ENCODE peak calls at places on chromosome 16, in eight cellular contexts. One of them, this sample, is unnamed. For H3K9me3, the result is how much of the 10 kb centered on the place peaks cover.

GRCh38 chr16:24580665-24581064 is 41.3 kb downstream of the RBBP6 start:
- DNase-seq in OCI-LY7: no peak
- DNase-seq in DND-41: no peak
- DNase-seq in IMR-90: peak
- DNase-seq in neuronal stem cell: no peak
- DNase-seq in SK-N-SH: peak
- DNase-seq in MM.1S: no peak
- DNase-seq in mesenchymal stem cell: peak
- DNase-seq in this sample: no peak

GRCh38 chr16:10619271-10619849 is 39.0 kb upstream of the EMP2 start:
- DNase-seq in IMR-90: no peak
- DNase-seq in neuronal stem cell: no peak
- DNase-seq in MM.1S: no peak
- DNase-seq in OCI-LY7: no peak
- DNase-seq in DND-41: no peak
- DNase-seq in mesenchymal stem cell: no peak
- DNase-seq in SK-N-SH: peak
- DNase-seq in this sample: no peak

GRCh38 chr16:87641721-87642120 is 39.4 kb downstream of the JPH3 start:
- DNase-seq in SK-N-SH: no peak
- DNase-seq in IMR-90: no peak
- DNase-seq in mesenchymal stem cell: no peak
- DNase-seq in DND-41: no peak
- DNase-seq in OCI-LY7: no peak
- DNase-seq in MM.1S: no peak
- DNase-seq in neuronal stem cell: no peak
- DNase-seq in this sample: no peak

GRCh38 chr16:2835638-2836493 is 5.8 kb downstream of the ZG16B start:
- DNase-seq in OCI-LY7: no peak
- DNase-seq in IMR-90: peak
- DNase-seq in MM.1S: no peak
- DNase-seq in mesenchymal stem cell: peak
- DNase-seq in DND-41: no peak
- DNase-seq in SK-N-SH: no peak
- DNase-seq in neuronal stem cell: no peak
- DNase-seq in this sample: no peak

GRCh38 chr16:87002717-87003413 is 314.3 kb downstream of the C16orf95 start:
- DNase-seq in neuronal stem cell: no peak
- DNase-seq in MM.1S: no peak
- DNase-seq in OCI-LY7: no peak
- DNase-seq in SK-N-SH: no peak
- DNase-seq in DND-41: no peak
- DNase-seq in mesenchymal stem cell: peak
- DNase-seq in IMR-90: peak
- DNase-seq in this sample: no peak

GRCh38 chr16:88505405-88506082 is 52.5 kb downstream of the ZFPM1 start:
- DNase-seq in neuronal stem cell: no peak
- DNase-seq in SK-N-SH: peak
- DNase-seq in mesenchymal stem cell: no peak
- DNase-seq in MM.1S: no peak
- DNase-seq in DND-41: peak
- DNase-seq in IMR-90: no peak
- DNase-seq in OCI-LY7: peak
- DNase-seq in this sample: peak

GRCh38 chr16:15141586-15141985 is 47.5 kb upstream of the RRN3 start:
- DNase-seq in DND-41: no peak
- DNase-seq in MM.1S: no peak
- DNase-seq in SK-N-SH: peak
- DNase-seq in IMR-90: no peak
- DNase-seq in neuronal stem cell: no peak
- DNase-seq in OCI-LY7: no peak
- DNase-seq in mesenchymal stem cell: no peak
- DNase-seq in this sample: no peak

GRCh38 chr16:48287239-48287638 is 39.9 kb upstream of the ABCC11 start:
- DNase-seq in neuronal stem cell: no peak
- DNase-seq in OCI-LY7: no peak
- DNase-seq in mesenchymal stem cell: no peak
- DNase-seq in MM.1S: no peak
- DNase-seq in SK-N-SH: no peak
- DNase-seq in DND-41: no peak
- DNase-seq in IMR-90: no peak
- DNase-seq in this sample: no peak

GRCh38 chr16:749010-749409 is 8.2 kb upstream of the CIAO3 start:
- DNase-seq in DND-41: no peak
- DNase-seq in neuronal stem cell: no peak
- DNase-seq in mesenchymal stem cell: peak
- DNase-seq in IMR-90: peak
- DNase-seq in OCI-LY7: no peak
- DNase-seq in SK-N-SH: no peak
- DNase-seq in MM.1S: no peak
- DNase-seq in this sample: no peak

GRCh38 chr16:16166952-16167351 is 56.3 kb downstream of the ABCC6 start:
- DNase-seq in mesenchymal stem cell: no peak
- DNase-seq in neuronal stem cell: no peak
- DNase-seq in SK-N-SH: no peak
- DNase-seq in IMR-90: no peak
- DNase-seq in MM.1S: no peak
- DNase-seq in DND-41: no peak
- DNase-seq in OCI-LY7: no peak
- DNase-seq in this sample: no peak

GRCh38 chr16:30519120-30520049 is 7.0 kb downstream of the ZNF768 start:
- DNase-seq in MM.1S: no peak
- DNase-seq in OCI-LY7: no peak
- DNase-seq in SK-N-SH: no peak
- DNase-seq in IMR-90: no peak
- DNase-seq in neuronal stem cell: no peak
- DNase-seq in mesenchymal stem cell: no peak
- DNase-seq in DND-41: peak
- DNase-seq in this sample: no peak

GRCh38 chr16:30521476-30521872 is 4.9 kb downstream of the ZNF768 start:
- DNase-seq in mesenchymal stem cell: no peak
- DNase-seq in IMR-90: no peak
- DNase-seq in neuronal stem cell: no peak
- DNase-seq in DND-41: no peak
- DNase-seq in MM.1S: no peak
- DNase-seq in OCI-LY7: no peak
- DNase-seq in SK-N-SH: no peak
- DNase-seq in this sample: no peak

GRCh38 chr16:30524575-30525571 is 1.5 kb downstream of the ZNF768 start:
- DNase-seq in SK-N-SH: peak
- DNase-seq in IMR-90: no peak
- DNase-seq in mesenchymal stem cell: no peak
- DNase-seq in MM.1S: no peak
- DNase-seq in OCI-LY7: no peak
- DNase-seq in DND-41: no peak
- DNase-seq in neuronal stem cell: no peak
- DNase-seq in this sample: no peak

GRCh38 chr16:30523768-30524574 is 2.4 kb downstream of the ZNF768 start:
- DNase-seq in SK-N-SH: no peak
- DNase-seq in DND-41: no peak
- DNase-seq in OCI-LY7: no peak
- DNase-seq in neuronal stem cell: no peak
- DNase-seq in mesenchymal stem cell: no peak
- DNase-seq in IMR-90: no peak
- DNase-seq in MM.1S: no peak
- DNase-seq in this sample: no peak

DNA sequence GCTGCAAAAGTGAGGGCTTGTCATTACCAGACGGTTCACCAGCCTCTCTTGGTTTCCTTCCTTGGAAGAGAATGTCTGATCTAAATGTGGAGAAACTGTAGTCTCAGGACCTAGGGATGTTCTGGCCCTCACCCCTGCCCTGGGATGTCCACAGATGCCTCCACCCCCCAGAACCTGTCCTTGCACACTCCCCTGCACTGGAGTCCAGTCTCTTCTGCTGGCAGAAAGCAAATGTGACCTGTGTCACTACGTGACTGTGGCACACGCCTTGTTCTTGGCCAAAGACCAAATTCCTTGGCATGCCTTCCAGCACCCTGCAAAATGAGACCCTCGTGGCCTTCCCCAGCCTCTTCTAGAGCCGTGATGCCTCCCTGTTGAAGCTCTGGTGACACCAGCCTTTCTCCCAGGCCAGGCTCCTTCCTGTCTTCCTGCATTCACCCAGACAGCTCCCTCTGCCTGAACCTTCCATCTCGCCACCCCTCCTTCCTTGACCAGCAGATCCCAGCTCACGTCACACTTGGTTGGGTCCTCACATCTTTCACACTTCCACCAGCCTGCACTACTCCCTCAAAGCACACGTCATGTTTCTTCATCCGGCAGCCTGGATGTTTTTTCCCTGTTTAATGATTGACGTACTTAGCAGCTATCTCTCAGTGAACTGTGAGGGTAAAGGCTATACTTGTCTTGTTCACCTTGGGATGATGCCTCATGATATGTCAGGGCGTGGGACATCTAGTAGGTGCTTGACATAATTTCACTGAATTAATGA is 4.3 kb downstream of the ZNF768 start:
- DNase-seq in MM.1S: no peak
- DNase-seq in OCI-LY7: no peak
- DNase-seq in SK-N-SH: no peak
- DNase-seq in DND-41: no peak
- DNase-seq in mesenchymal stem cell: no peak
- DNase-seq in neuronal stem cell: no peak
- DNase-seq in IMR-90: no peak
- DNase-seq in this sample: no peak
- H2AFZ ChIP-seq in MM.1S: no peak
- H2AFZ ChIP-seq in OCI-LY7: no peak
- H2AFZ ChIP-seq in SK-N-SH: no peak
- H2AFZ ChIP-seq in DND-41: no peak
- H2AFZ ChIP-seq in mesenchymal stem cell: no peak
- H2AFZ ChIP-seq in neuronal stem cell: no peak
- H2AFZ ChIP-seq in IMR-90: no peak
- H2AFZ ChIP-seq in this sample: no peak

DNA sequence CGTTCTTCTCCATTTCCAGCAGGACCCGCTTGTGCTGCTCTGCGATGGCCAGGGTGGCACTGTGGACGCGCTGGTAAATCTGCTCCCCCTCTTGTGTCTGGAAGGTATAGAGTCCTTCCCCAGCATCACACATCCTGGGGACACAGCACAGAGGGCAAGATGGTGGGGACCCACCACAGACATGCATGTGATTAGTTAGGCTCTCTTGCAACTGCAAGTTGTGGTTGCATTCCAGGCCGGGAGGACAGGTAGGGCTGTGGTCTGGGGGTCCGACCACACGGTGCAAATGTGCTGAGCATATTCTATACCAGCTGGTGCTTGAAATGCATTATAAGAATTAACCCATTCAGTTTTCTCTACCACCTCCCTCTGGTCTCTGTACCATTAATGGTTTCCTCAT is 11.4 kb downstream of the POLR2C start:
- DNase-seq in neuronal stem cell: no peak
- DNase-seq in MM.1S: no peak
- DNase-seq in SK-N-SH: no peak
- DNase-seq in IMR-90: no peak
- DNase-seq in OCI-LY7: no peak
- DNase-seq in mesenchymal stem cell: no peak
- DNase-seq in DND-41: no peak
- DNase-seq in this sample: no peak
- H3K9me3 ChIP-seq in neuronal stem cell: under half
- H3K9me3 ChIP-seq in MM.1S: under half
- H3K9me3 ChIP-seq in SK-N-SH: under half
- H3K9me3 ChIP-seq in IMR-90: under half
- H3K9me3 ChIP-seq in OCI-LY7: under half
- H3K9me3 ChIP-seq in mesenchymal stem cell: under half
- H3K9me3 ChIP-seq in DND-41: under half
- H3K9me3 ChIP-seq in this sample: under half

GRCh38 chr16:84617631-84618427 is at the start of gene COTL1:
- DNase-seq in MM.1S: peak
- DNase-seq in OCI-LY7: peak
- DNase-seq in neuronal stem cell: peak
- DNase-seq in mesenchymal stem cell: peak
- DNase-seq in DND-41: peak
- DNase-seq in IMR-90: peak
- DNase-seq in SK-N-SH: peak
- DNase-seq in this sample: peak

GRCh38 chr16:84618428-84619102 is 687 bp upstream of the COTL1 start:
- DNase-seq in OCI-LY7: no peak
- DNase-seq in neuronal stem cell: peak
- DNase-seq in MM.1S: no peak
- DNase-seq in SK-N-SH: peak
- DNase-seq in DND-41: no peak
- DNase-seq in mesenchymal stem cell: peak
- DNase-seq in IMR-90: peak
- DNase-seq in this sample: peak

GRCh38 chr16:84616515-84616914 is 1.4 kb downstream of the COTL1 start:
- DNase-seq in mesenchymal stem cell: peak
- DNase-seq in MM.1S: no peak
- DNase-seq in DND-41: no peak
- DNase-seq in neuronal stem cell: no peak
- DNase-seq in OCI-LY7: peak
- DNase-seq in IMR-90: no peak
- DNase-seq in SK-N-SH: no peak
- DNase-seq in this sample: peak

GRCh38 chr16:84617068-84617630 is 729 bp downstream of the COTL1 start:
- DNase-seq in neuronal stem cell: no peak
- DNase-seq in MM.1S: no peak
- DNase-seq in IMR-90: no peak
- DNase-seq in DND-41: no peak
- DNase-seq in OCI-LY7: peak
- DNase-seq in mesenchymal stem cell: peak
- DNase-seq in SK-N-SH: peak
- DNase-seq in this sample: peak

DNA sequence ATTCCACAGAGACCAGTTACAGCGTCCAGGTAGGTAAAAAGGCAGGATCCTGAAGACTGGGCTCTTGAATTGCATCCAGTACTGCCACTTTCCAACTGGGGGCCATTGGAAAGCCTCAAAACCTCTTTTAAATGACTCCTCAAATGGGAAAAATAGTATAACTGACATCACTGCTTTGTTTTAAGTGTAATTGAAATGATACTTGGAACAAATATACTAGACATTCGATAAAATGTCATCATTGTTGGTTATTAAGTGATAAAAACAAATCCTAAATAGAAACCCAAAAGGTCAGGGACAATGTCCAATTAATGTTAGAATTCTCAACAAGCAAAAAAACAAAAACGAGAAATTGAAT is 1.2 kb upstream of the COTL1 start:
- DNase-seq in OCI-LY7: no peak
- DNase-seq in MM.1S: no peak
- DNase-seq in SK-N-SH: no peak
- DNase-seq in IMR-90: no peak
- DNase-seq in mesenchymal stem cell: no peak
- DNase-seq in neuronal stem cell: no peak
- DNase-seq in DND-41: no peak
- DNase-seq in this sample: no peak
- H2AFZ ChIP-seq in OCI-LY7: no peak
- H2AFZ ChIP-seq in MM.1S: no peak
- H2AFZ ChIP-seq in SK-N-SH: no peak
- H2AFZ ChIP-seq in IMR-90: no peak
- H2AFZ ChIP-seq in mesenchymal stem cell: no peak
- H2AFZ ChIP-seq in neuronal stem cell: peak
- H2AFZ ChIP-seq in DND-41: no peak
- H2AFZ ChIP-seq in this sample: no peak

DNA sequence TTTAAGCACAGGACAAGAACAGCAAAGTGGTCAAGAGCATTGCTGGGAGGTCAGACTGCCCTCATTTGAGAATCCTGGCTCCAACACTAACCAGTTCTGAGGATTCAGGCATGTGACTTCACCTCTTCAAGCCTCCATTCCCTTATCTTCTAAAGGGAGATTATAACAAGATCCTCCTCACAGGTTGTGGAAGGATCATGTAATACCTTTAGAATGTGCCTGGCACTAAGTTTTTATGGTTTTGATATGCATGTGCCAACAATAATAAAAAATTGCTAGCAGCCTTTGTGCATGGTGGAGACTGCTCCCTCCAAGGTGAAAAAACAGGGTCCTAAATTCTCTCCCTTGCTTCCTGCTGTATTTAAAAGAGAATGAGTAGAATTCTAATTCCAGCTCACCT is 36.0 kb upstream of the ADAMTS18 start:
- DNase-seq in neuronal stem cell: no peak
- DNase-seq in DND-41: no peak
- DNase-seq in SK-N-SH: no peak
- DNase-seq in IMR-90: no peak
- DNase-seq in OCI-LY7: no peak
- DNase-seq in MM.1S: no peak
- DNase-seq in mesenchymal stem cell: no peak
- DNase-seq in this sample: peak
- H3K9me3 ChIP-seq in neuronal stem cell: under half
- H3K9me3 ChIP-seq in DND-41: under half
- H3K9me3 ChIP-seq in SK-N-SH: under half
- H3K9me3 ChIP-seq in IMR-90: under half
- H3K9me3 ChIP-seq in OCI-LY7: under half
- H3K9me3 ChIP-seq in MM.1S: under half
- H3K9me3 ChIP-seq in mesenchymal stem cell: under half
- H3K9me3 ChIP-seq in this sample: under half

This sample was measured in Karpas-422.